ENCODE peak calls at places on chromosomes 1 and 21, in five cellular contexts. N is stomach, X is endothelial cell, I is glutamatergic neuron, R is thoracic aorta. S is an unnamed sample.

GRCh38 chr1:67053535-67053784 is 488 bp downstream of the SLC35D1 start:
- DNase-seq in R (no peak), X (peak), I (no peak), N (peak), S (peak)

GRCh38 chr1:216193839-216194443 is 229.3 kb downstream of the USH2A start:
- DNase-seq in X (no peak), N (no peak), R (no peak), I (no peak), S (peak)

GRCh38 chr21:44907225-44907965 is 13.3 kb downstream of the ITGB2 start:
- DNase-seq in R (no peak), I (no peak), N (no peak), X (no peak), S (no peak)

GRCh38 chr1:110212165-110213142 is 2.3 kb downstream of the KCNC4 start:
- DNase-seq in N (no peak), I (no peak), R (no peak), X (no peak), S (peak)

GRCh38 chr1:147567594-147568381 is 26.5 kb downstream of the BCL9 start:
- DNase-seq in R (no peak), X (no peak), I (no peak), N (peak), S (peak)

GRCh38 chr1:111140680-111140967 is 601 bp downstream of the CEPT1 start:
- DNase-seq in R (no peak), N (peak), I (no peak), X (peak), S (peak)

GRCh38 chr1:184622136-184622823 is 132.4 kb downstream of the EDEM3 start:
- DNase-seq in I (no peak), R (peak), N (peak), X (no peak), S (no peak)

GRCh38 chr1:87362834-87363426 is 34.2 kb downstream of the LMO4 start:
- DNase-seq in R (no peak), N (no peak), I (no peak), X (no peak), S (no peak)

GRCh38 chr1:62229932-62230331 is 35.3 kb downstream of the L1TD1 start:
- DNase-seq in I (no peak), R (no peak), X (no peak), N (no peak), S (no peak)

GRCh38 chr1:53951697-53952096 is 5.5 kb downstream of the LRRC42 start:
- DNase-seq in N (no peak), R (no peak), X (no peak), I (no peak), S (no peak)
- TF ChIP-seq CTCF in N (no peak), R (no peak), X (no peak), I (no peak), S (no peak)

DNA sequence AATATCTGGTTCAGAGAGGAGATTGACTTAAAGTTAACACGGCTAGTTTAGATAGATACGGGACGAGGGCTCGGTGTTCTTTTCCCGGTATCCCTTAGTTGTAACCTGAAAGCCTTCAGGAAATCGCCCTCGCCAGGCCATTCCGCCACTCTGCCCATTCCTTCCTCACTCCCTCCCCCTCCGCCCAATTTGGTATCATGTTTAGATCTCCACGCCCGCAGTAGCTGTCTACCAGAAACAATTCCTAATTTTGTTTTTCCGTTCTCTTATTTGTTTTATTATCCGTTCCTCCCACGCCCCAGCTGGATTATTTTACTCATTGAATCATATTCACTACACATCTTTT is 685 bp upstream of the VAMP4 start:
- DNase-seq in X (peak), N (peak), I (peak), R (no peak), S (peak)
- TF ChIP-seq CTCF in X (no peak), N (no peak), I (no peak), R (no peak), S (no peak)

DNA sequence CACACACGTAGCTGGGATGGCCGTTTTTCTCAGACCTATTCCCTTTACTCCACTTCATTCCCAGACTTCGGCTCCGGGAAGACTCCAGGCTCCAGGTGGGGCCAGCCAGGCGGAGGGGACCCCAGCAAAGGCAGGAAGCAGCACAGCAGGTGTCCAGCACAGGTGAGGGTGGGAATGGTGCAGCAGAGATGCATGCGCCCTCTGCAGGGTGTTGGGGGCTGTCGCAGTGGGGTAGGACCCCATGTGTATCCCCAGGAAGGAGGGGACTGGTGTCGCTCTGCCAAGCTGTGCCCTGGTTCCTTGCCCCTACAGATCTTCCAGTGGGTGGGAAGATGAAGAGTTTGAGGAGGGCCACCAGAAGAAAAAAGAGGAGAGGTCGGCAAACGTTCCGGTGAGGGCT is 5.3 kb downstream of the TTC24 start:
- DNase-seq in R (no peak), I (peak), N (no peak), X (no peak), S (peak)
- TF ChIP-seq CTCF in R (no peak), I (no peak), N (no peak), X (no peak), S (peak)

GRCh38 chr21:37601915-37602314 is 235.3 kb downstream of the DYRK1A start:
- DNase-seq in I (no peak), X (no peak), R (no peak), N (no peak), S (no peak)

GRCh38 chr21:37603129-37603528 is 236.6 kb downstream of the DYRK1A start:
- DNase-seq in I (no peak), R (no peak), N (no peak), X (no peak), S (no peak)

GRCh38 chr21:37607081-37607480 is 240.5 kb downstream of the DYRK1A start:
- DNase-seq in R (no peak), X (no peak), I (no peak), N (no peak), S (no peak)

GRCh38 chr21:37606549-37606948 is 240.0 kb downstream of the DYRK1A start:
- DNase-seq in N (no peak), I (no peak), R (no peak), X (no peak), S (no peak)

DNA sequence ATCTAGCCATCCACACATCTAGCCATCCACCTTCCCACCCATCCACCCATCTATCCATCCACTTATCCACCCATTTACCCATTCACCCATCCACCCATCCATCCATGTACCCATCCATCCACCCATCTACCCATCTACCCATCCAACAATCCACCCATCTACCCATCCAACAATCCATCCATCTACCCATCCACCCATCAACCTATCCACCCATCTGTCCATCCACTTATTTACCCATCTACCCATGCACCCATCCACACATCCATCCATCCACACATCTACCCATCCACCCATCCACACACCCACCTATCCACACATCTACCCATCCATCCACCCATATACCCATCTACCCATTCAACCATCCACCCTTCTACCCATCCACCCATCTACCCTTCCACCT is 238.4 kb downstream of the DYRK1A start:
- DNase-seq in I (no peak), N (no peak), X (no peak), R (no peak), S (no peak)
- TF ChIP-seq CTCF in I (no peak), N (no peak), X (no peak), R (no peak), S (no peak)

DNA sequence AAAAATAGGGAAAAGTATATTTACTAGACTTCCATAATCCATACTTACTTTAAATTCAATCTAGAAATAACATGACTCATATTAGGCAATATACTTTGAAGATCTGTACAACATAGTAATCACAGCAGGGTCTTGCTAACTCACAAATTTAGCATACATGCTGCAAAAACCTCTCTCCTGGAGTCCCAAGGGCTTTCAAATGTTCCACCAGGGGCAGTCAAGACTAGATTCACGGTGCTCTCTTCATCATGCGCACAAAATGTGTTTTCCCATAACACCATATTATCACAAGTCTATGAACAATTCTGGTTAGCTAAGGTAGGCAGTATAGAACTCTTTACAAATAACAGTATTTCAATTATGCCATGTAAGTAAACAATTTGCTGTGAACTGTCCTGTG is 45.8 kb downstream of the SSX2IP start:
- DNase-seq in I (no peak), N (no peak), R (no peak), X (no peak), S (no peak)
- TF ChIP-seq CTCF in I (no peak), N (no peak), R (no peak), X (no peak), S (no peak)

DNA sequence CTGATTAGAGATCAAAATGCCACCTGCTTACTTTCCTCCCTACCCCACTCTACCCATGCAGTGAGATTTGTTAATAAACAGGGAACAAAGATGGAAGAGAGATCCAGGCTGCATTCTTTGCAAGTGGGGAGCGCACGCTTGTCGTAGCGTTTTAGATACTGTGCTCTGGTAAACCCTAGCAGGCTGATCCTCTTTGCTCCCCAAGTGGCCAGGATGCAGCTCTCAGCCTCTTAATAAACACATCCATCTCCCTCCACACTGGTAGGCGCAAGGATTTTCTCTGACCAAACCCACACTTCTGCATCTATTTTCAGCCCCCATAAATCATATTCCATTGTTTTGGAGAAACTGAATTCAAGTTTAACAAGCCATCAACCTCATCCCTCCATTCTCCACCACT is 2.9 kb downstream of the PGBD5 start:
- DNase-seq in I (no peak), N (no peak), R (no peak), X (no peak), S (no peak)
- TF ChIP-seq CTCF in I (no peak), N (no peak), R (no peak), X (no peak), S (no peak)

GRCh38 chr1:116881879-116882520 is 27.7 kb upstream of the PTGFRN start:
- DNase-seq in I (peak), R (no peak), N (peak), X (peak), S (peak)
- TF ChIP-seq CTCF in I (no peak), R (no peak), N (no peak), X (no peak), S (no peak)

GRCh38 chr1:170670751-170671628 is 7.1 kb downstream of the PRRX1 start:
- DNase-seq in X (peak), N (no peak), R (no peak), I (peak), S (no peak)
- TF ChIP-seq CTCF in X (peak), N (no peak), R (peak), I (peak), S (no peak)

DNA sequence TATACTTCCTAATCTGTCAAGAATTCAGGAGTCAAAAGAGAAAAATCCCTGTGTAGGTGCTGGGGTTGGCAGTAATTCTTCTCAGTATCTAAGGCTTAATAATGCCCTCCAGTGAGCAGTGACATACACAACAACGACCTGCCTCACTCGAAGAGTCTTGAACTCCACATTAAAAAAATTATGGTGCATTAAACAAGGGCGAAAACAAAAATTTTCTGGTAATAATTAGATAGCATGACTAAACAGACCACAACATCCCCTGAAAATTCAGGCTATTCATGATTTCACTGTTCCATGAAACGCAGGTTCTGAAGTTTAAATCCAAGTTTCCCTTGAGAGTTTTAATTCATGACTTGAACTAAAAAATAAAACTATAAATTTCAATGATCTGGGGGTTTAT is 5.1 kb downstream of the SRSF4 start:
- DNase-seq in I (no peak), R (no peak), X (no peak), N (no peak), S (no peak)
- TF ChIP-seq CTCF in I (no peak), R (no peak), X (no peak), N (no peak), S (no peak)

GRCh38 chr1:172533511-172534116 is 664 bp downstream of the SUCO start:
- DNase-seq in N (peak), I (peak), X (peak), R (no peak), S (no peak)
- TF ChIP-seq CTCF in N (no peak), I (no peak), X (no peak), R (no peak), S (no peak)